ENCODE peak calls at places on chromosomes 2 and 18, in eight cellular contexts. Q is activated CD4-positive, alpha-beta T cell treated with anti-CD3 and anti-CD28 coated beads for 4 hours; W is fibroblast of mammary gland; P is cardiac muscle cell; A is HT-29; L is AG10803; V is ELR; Z is SW480. X is an unnamed sample.

GRCh38 chr18:39513187-39513586 is 1947.6 kb upstream of the CELF4 start:
- DNase-seq in Q (no peak), W (no peak), P (no peak), A (no peak), L (no peak), V (no peak), Z (no peak), X (no peak)

GRCh38 chr2:234555616-234556249 is 58.9 kb upstream of the ARL4C start:
- DNase-seq in Q (no peak), W (peak; percentile 60), P (no peak), A (no peak), L (peak; percentile 66), V (peak; percentile 83), Z (no peak), X (peak; percentile 35)

GRCh38 chr2:62811972-62812371 is 106.5 kb downstream of the EHBP1 start:
- DNase-seq in Q (no peak), W (no peak), P (no peak), A (no peak), L (no peak), V (no peak), Z (no peak), X (no peak)

GRCh38 chr2:169363027-169363569 is 764 bp upstream of the LRP2 start:
- DNase-seq in Q (no peak), W (peak; percentile 2), P (peak; percentile 4), A (no peak), L (no peak), V (peak; percentile 9), Z (no peak), X (no peak)

GRCh38 chr2:170878061-170878460 is 51.0 kb upstream of the GORASP2 start:
- DNase-seq in Q (no peak), W (peak; percentile 19), P (no peak), A (peak; percentile 3), L (no peak), V (peak; percentile 52), Z (no peak), X (peak; percentile 79)

GRCh38 chr2:72793798-72794447 is 31.9 kb downstream of the EXOC6B start:
- DNase-seq in Q (no peak), W (peak; percentile 21), P (peak; percentile 38), A (no peak), L (peak; percentile 70), V (peak; percentile 67), Z (no peak), X (no peak)

GRCh38 chr18:74869904-74870863 is 272.5 kb downstream of the ZNF407 start:
- DNase-seq in Q (no peak), W (no peak), P (no peak), A (no peak), L (no peak), V (peak; percentile 7), Z (no peak), X (no peak)

GRCh38 chr18:3118195-3119010 is 101.4 kb downstream of the MYOM1 start:
- DNase-seq in Q (no peak), W (no peak), P (no peak), A (no peak), L (no peak), V (no peak), Z (no peak), X (no peak)

GRCh38 chr2:122203523-122203922 is 448.1 kb downstream of the TSN start:
- DNase-seq in Q (no peak), W (peak; percentile 81), P (peak; percentile 95), A (peak; percentile 13), L (peak; percentile 85), V (peak; percentile 28), Z (no peak), X (peak; percentile 82)

GRCh38 chr18:72700961-72701710 is 157.0 kb upstream of the CBLN2 start:
- DNase-seq in Q (no peak), W (peak; percentile 26), P (peak; percentile 7), A (peak; percentile 32), L (peak; percentile 17), V (peak; percentile 21), Z (peak; percentile 1), X (peak; percentile 63)

GRCh38 chr2:101119431-101119830 is 31.8 kb downstream of the TBC1D8 start:
- DNase-seq in Q (no peak), W (peak; percentile 76), P (no peak), A (no peak), L (peak; percentile 35), V (peak; percentile 55), Z (no peak), X (peak; percentile 21)

GRCh38 chr18:71431171-71431570 is 1113.0 kb downstream of the CBLN2 start:
- DNase-seq in Q (no peak), W (no peak), P (no peak), A (no peak), L (no peak), V (no peak), Z (no peak), X (no peak)

GRCh38 chr2:237424544-237424943 is 10.6 kb upstream of the COL6A3 start:
- DNase-seq in Q (no peak), W (no peak), P (no peak), A (no peak), L (no peak), V (no peak), Z (no peak), X (no peak)

GRCh38 chr18:51162617-51163016 is 34.9 kb downstream of the MEX3C start:
- DNase-seq in Q (no peak), W (no peak), P (no peak), A (no peak), L (no peak), V (no peak), Z (no peak), X (no peak)

GRCh38 chr2:187617925-187618324 is 63.7 kb upstream of the TFPI start:
- DNase-seq in Q (no peak), W (peak; percentile 21), P (no peak), A (no peak), L (no peak), V (no peak), Z (no peak), X (no peak)

GRCh38 chr18:67682516-67682915 is 166.0 kb upstream of the DSEL start:
- DNase-seq in Q (no peak), W (peak; percentile 42), P (no peak), A (no peak), L (peak; percentile 77), V (no peak), Z (no peak), X (no peak)

GRCh38 chr2:226738821-226739507 is 60.7 kb downstream of the IRS1 start:
- DNase-seq in Q (no peak), W (no peak), P (no peak), A (peak; percentile 58), L (no peak), V (no peak), Z (no peak), X (no peak)

GRCh38 chr2:177078416-177078815 is 134.2 kb upstream of the HNRNPA3 start:
- DNase-seq in Q (no peak), W (peak; percentile 85), P (peak; percentile 6), A (no peak), L (peak; percentile 30), V (no peak), Z (no peak), X (no peak)

GRCh38 chr2:44836174-44836573 is 105.3 kb upstream of the SIX3 start:
- DNase-seq in Q (no peak), W (no peak), P (no peak), A (no peak), L (no peak), V (no peak), Z (no peak), X (no peak)

GRCh38 chr2:181861379-181861778 is 30.2 kb upstream of the ITPRID2 start:
- DNase-seq in Q (no peak), W (no peak), P (no peak), A (no peak), L (no peak), V (no peak), Z (peak; percentile 9), X (no peak)

GRCh38 chr2:94759211-94759610 is 112.0 kb upstream of the TEKT4 start:
- DNase-seq in Q (no peak), W (no peak), P (no peak), A (peak; percentile 60), L (no peak), V (peak; percentile 35), Z (peak; percentile 69), X (peak; percentile 56)

GRCh38 chr2:133369896-133370295 is 198.4 kb downstream of the NCKAP5 start:
- DNase-seq in Q (no peak), W (no peak), P (no peak), A (no peak), L (no peak), V (no peak), Z (no peak), X (no peak)